ENCODE peak calls at places on chromosomes 5 and 9, in seven cellular contexts. G is tibial nerve, S is suprapubic skin, O is transverse colon, L is H1, U is HepG2, B is stomach. M is an unnamed sample.
A peak's percentile ranks its signal among the peaks of the same experiment; 100 is the strongest.

GRCh38 chr5:33854733-33855151 is 37.0 kb downstream of the ADAMTS12 start:
- DNase-seq in G (no peak), S (no peak), O (no peak), L (no peak), U (peak; percentile 55), B (no peak), M (no peak)

GRCh38 chr9:90099262-90099982 is 494.6 kb downstream of the GADD45G start:
- DNase-seq in G (no peak), S (no peak), O (no peak), L (no peak), U (peak; percentile 12), B (no peak), M (no peak)

GRCh38 chr5:174338204-174339010 is 292.9 kb downstream of the NSG2 start:
- DNase-seq in G (no peak), S (no peak), O (no peak), L (no peak), U (no peak), B (no peak), M (no peak)

GRCh38 chr5:132065351-132065937 is 5.0 kb downstream of the IL3 start:
- DNase-seq in G (peak; percentile 25), S (no peak), O (peak; percentile 50), L (peak; percentile 46), U (peak; percentile 53), B (peak; percentile 50), M (peak; percentile 56)

GRCh38 chr9:80720579-80720978 is 968.8 kb downstream of the TLE1 start:
- DNase-seq in G (no peak), S (no peak), O (no peak), L (no peak), U (no peak), B (no peak), M (no peak)

GRCh38 chr5:138334867-138335447 is 3.1 kb upstream of the FAM53C start:
- DNase-seq in G (no peak), S (no peak), O (no peak), L (no peak), U (no peak), B (no peak), M (no peak)

GRCh38 chr5:142922223-142922952 is 152.2 kb downstream of the ARHGAP26 start:
- DNase-seq in G (no peak), S (no peak), O (no peak), L (no peak), U (peak; percentile 95), B (no peak), M (no peak)

GRCh38 chr5:149887622-149888183 is 56.9 kb downstream of the PDE6A start:
- DNase-seq in G (no peak), S (no peak), O (no peak), L (no peak), U (peak; percentile 67), B (no peak), M (no peak)

GRCh38 chr9:137493163-137494103 is 34.3 kb upstream of the NSMF start:
- DNase-seq in G (no peak), S (no peak), O (no peak), L (no peak), U (no peak), B (no peak), M (peak; percentile 51)

GRCh38 chr5:25006734-25007133 is 362.0 kb upstream of the CDH10 start:
- DNase-seq in G (no peak), S (no peak), O (no peak), L (peak; percentile 2), U (no peak), B (no peak), M (no peak)

GRCh38 chr9:92294297-92294676 is 790 bp upstream of the IARS1 start:
- DNase-seq in G (no peak), S (no peak), O (no peak), L (no peak), U (peak; percentile 9), B (no peak), M (peak; percentile 60)

GRCh38 chr9:111039203-111039907 is 1.1 kb upstream of the LPAR1 start:
- DNase-seq in G (no peak), S (no peak), O (peak; percentile 67), L (no peak), U (no peak), B (peak; percentile 35), M (no peak)

GRCh38 chr9:96777539-96777864 is 385 bp downstream of the ZNF510 start:
- DNase-seq in G (peak; percentile 4), S (no peak), O (no peak), L (no peak), U (no peak), B (no peak), M (no peak)

GRCh38 chr5:61334224-61335196 is 2.5 kb downstream of the ZSWIM6 start:
- DNase-seq in G (no peak), S (no peak), O (no peak), L (no peak), U (no peak), B (no peak), M (no peak)

GRCh38 chr5:168420461-168420860 is 65.8 kb upstream of the RARS1 start:
- DNase-seq in G (no peak), S (no peak), O (no peak), L (no peak), U (no peak), B (no peak), M (no peak)

GRCh38 chr9:93058357-93059096 is at the start of gene SUSD3:
- DNase-seq in G (peak; percentile 18), S (no peak), O (peak; percentile 76), L (peak; percentile 53), U (peak; percentile 54), B (peak; percentile 76), M (peak; percentile 83)

GRCh38 chr9:4666042-4666699 is at the start of gene SPATA6L:
- DNase-seq in G (no peak), S (peak; percentile 85), O (peak; percentile 76), L (no peak), U (peak; percentile 11), B (peak; percentile 75), M (peak; percentile 88)

GRCh38 chr9:18526686-18527085 is 52.7 kb downstream of the ADAMTSL1 start:
- DNase-seq in G (no peak), S (no peak), O (no peak), L (no peak), U (no peak), B (no peak), M (no peak)

GRCh38 chr5:126516133-126516532 is 78.9 kb downstream of the ALDH7A1 start:
- DNase-seq in G (no peak), S (no peak), O (no peak), L (no peak), U (no peak), B (no peak), M (no peak)

GRCh38 chr9:122226142-122226757 is 2.5 kb downstream of the LHX6 start:
- DNase-seq in G (no peak), S (no peak), O (no peak), L (no peak), U (no peak), B (no peak), M (no peak)

GRCh38 chr9:137745541-137745991 is 126.8 kb downstream of the EHMT1 start:
- DNase-seq in G (no peak), S (no peak), O (peak; percentile 63), L (no peak), U (peak; percentile 15), B (no peak), M (no peak)

GRCh38 chr5:131899686-131900085 is 45.8 kb downstream of the MEIKIN start:
- DNase-seq in G (no peak), S (no peak), O (no peak), L (no peak), U (no peak), B (no peak), M (no peak)

GRCh38 chr5:14870347-14871083 is 1.1 kb downstream of the ANKH start:
- DNase-seq in G (no peak), S (no peak), O (peak; percentile 69), L (no peak), U (no peak), B (peak; percentile 31), M (no peak)

DNA sequence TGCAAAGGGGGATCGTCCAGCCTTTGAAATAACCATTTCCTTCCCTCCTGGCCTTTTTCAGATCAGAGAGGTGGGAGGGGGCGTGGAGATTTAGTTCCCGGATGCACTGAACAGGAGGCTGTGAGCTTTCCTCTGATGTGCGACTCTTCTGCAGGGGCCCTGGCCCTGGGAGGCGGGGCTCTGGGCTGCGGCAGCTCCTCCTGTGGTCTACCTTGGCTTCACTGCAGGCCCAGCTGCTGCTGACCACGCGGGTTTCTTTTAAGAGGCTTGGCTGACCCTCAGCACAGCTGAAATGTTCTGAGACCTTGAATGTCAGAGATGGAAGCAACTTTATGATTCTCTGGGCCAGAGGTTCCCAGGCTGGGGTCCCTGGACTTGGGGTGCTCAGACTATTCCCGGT is 27.0 kb upstream of the COL15A1 start:
- DNase-seq in G (peak; percentile 41), S (no peak), O (peak; percentile 22), L (no peak), U (no peak), B (no peak), M (peak; percentile 88)
- TF ChIP-seq EP300 in G (no peak), S (no peak), O (no peak), L (no peak), U (no peak), B (no peak), M (no peak)

GRCh38 chr9:134381262-134381661 is 55.0 kb downstream of the RXRA start:
- DNase-seq in G (no peak), S (no peak), O (no peak), L (no peak), U (no peak), B (no peak), M (no peak)
- H3K27ac ChIP-seq in G (peak overlapping the region; percentile 16), S (no peak overlapping the region), O (no peak overlapping the region), L (no peak overlapping the region), U (no peak overlapping the region), B (no peak overlapping the region), M (no peak overlapping the region)

DNA sequence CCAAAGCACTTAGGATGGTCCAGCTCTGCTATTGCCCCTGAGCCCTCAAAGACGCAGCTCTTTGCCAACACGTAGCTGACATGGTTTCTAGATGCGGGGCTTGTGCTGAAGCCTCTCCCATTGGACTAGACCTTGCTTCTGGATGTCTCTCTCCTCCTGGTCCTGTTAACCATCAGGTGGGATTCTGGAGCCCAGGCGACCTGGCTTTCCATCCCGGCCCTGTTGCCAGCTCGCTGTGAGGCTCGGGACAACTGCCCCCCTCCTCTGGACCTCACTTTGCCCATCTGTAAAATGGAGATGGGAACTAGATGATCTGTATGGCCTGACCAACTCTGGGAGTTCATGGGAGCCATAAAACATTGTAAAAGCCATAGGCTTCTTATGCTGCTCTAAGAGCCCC is 4.0 kb downstream of the DBH start:
- DNase-seq in G (no peak), S (no peak), O (no peak), L (no peak), U (no peak), B (no peak), M (no peak)
- H3K27me3 ChIP-seq in G (no peaks in the 10 kb centered on the region), S (peaks cover 33% of the 10 kb centered on the region), O (no peaks in the 10 kb centered on the region), L (no peaks in the 10 kb centered on the region), U (peaks cover 24% of the 10 kb centered on the region), B (peaks cover 34% of the 10 kb centered on the region), M (no peaks in the 10 kb centered on the region)

GRCh38 chr5:157961176-157961575 is 102.2 kb upstream of the CLINT1 start:
- DNase-seq in G (no peak), S (no peak), O (peak; percentile 11), L (no peak), U (no peak), B (no peak), M (no peak)

GRCh38 chr5:157955541-157956172 is 96.7 kb upstream of the CLINT1 start:
- DNase-seq in G (no peak), S (no peak), O (no peak), L (no peak), U (no peak), B (no peak), M (no peak)

GRCh38 chr5:157961828-157962390 is 103.0 kb upstream of the CLINT1 start:
- DNase-seq in G (no peak), S (no peak), O (no peak), L (no peak), U (no peak), B (no peak), M (no peak)

GRCh38 chr5:157956271-157956885 is 97.4 kb upstream of the CLINT1 start:
- DNase-seq in G (no peak), S (no peak), O (no peak), L (no peak), U (no peak), B (no peak), M (no peak)

GRCh38 chr5:157959355-157959754 is 100.4 kb upstream of the CLINT1 start:
- DNase-seq in G (no peak), S (no peak), O (no peak), L (no peak), U (no peak), B (no peak), M (peak; percentile 72)
- TF ChIP-seq EP300 in G (no peak), S (no peak), O (no peak), L (no peak), U (no peak), B (no peak), M (no peak)